ENCODE peak calls at places on chromosomes 3 and 15, in ten cellular contexts. G is CD8-positive, alpha-beta T cell; I is type B pancreatic cell; Q is GM12878; R is activated CD8-positive, alpha-beta memory T cell treated with anti-CD3 and anti-CD28 coated beads for 48 hours; E is omental fat pad; A is AG08396; P is activated gamma-delta T cell treated with Interleukin-2 at 50 U/mL for 16 hours; Y is HT1080; S is epithelial cell of esophagus. K is an unnamed sample.

GRCh38 chr3:170633573-170633972 is 47.7 kb upstream of the SLC7A14 start:
- DNase-seq in G (no peak), I (no peak), Q (no peak), R (no peak), E (no peak), A (no peak), P (no peak), Y (no peak), S (no peak), K (no peak)

GRCh38 chr15:101309436-101310162 is 14.6 kb upstream of the SNRPA1 start:
- DNase-seq in G (no peak), I (no peak), Q (no peak), R (no peak), E (no peak), A (no peak), P (no peak), Y (no peak), S (no peak), K (peak; percentile 87)

GRCh38 chr15:69609776-69610175 is 157.2 kb downstream of the RPLP1 start:
- DNase-seq in G (no peak), I (no peak), Q (no peak), R (no peak), E (no peak), A (no peak), P (no peak), Y (no peak), S (no peak), K (no peak)

GRCh38 chr3:59873576-59874230 is 823.9 kb upstream of the CFAP20DC start:
- DNase-seq in G (no peak), I (no peak), Q (peak; percentile 12), R (no peak), E (no peak), A (no peak), P (no peak), Y (no peak), S (no peak), K (no peak)

GRCh38 chr15:89333011-89333860 is 1.4 kb downstream of the POLG start:
- DNase-seq in G (no peak), I (no peak), Q (no peak), R (no peak), E (no peak), A (no peak), P (no peak), Y (no peak), S (no peak), K (no peak)

GRCh38 chr3:69838217-69838616 is 99.0 kb downstream of the MITF start:
- DNase-seq in G (no peak), I (no peak), Q (no peak), R (no peak), E (no peak), A (peak; percentile 46), P (no peak), Y (peak; percentile 49), S (peak; percentile 9), K (no peak)

GRCh38 chr3:151319613-151320012 is 3.0 kb upstream of the GPR87 start:
- DNase-seq in G (no peak), I (no peak), Q (no peak), R (no peak), E (no peak), A (no peak), P (no peak), Y (no peak), S (peak; percentile 50), K (no peak)

GRCh38 chr3:57292159-57292894 is at the start of gene ASB14:
- DNase-seq in G (no peak), I (no peak), Q (no peak), R (no peak), E (no peak), A (no peak), P (no peak), Y (no peak), S (no peak), K (no peak)

GRCh38 chr3:14810070-14810732 is 8.6 kb upstream of the FGD5 start:
- DNase-seq in G (no peak), I (no peak), Q (no peak), R (no peak), E (no peak), A (no peak), P (no peak), Y (no peak), S (peak; percentile 17), K (no peak)

GRCh38 chr3:52123106-52123708 is 31.0 kb downstream of the POC1A start:
- DNase-seq in G (peak; percentile 82), I (peak; percentile 83), Q (no peak), R (peak; percentile 33), E (peak; percentile 41), A (peak; percentile 88), P (peak; percentile 70), Y (peak; percentile 66), S (peak; percentile 85), K (no peak)

GRCh38 chr3:99765042-99765942 is 52.4 kb upstream of the CMSS1 start:
- DNase-seq in G (no peak), I (no peak), Q (no peak), R (no peak), E (no peak), A (no peak), P (no peak), Y (no peak), S (no peak), K (no peak)

GRCh38 chr3:150248116-150248864 is 159.8 kb upstream of the TSC22D2 start:
- DNase-seq in G (no peak), I (no peak), Q (no peak), R (no peak), E (no peak), A (peak; percentile 53), P (no peak), Y (peak; percentile 97), S (no peak), K (no peak)

GRCh38 chr3:8579101-8579500 is 65.5 kb downstream of the SSUH2 start:
- DNase-seq in G (no peak), I (no peak), Q (peak; percentile 51), R (no peak), E (no peak), A (no peak), P (no peak), Y (peak; percentile 34), S (no peak), K (no peak)

GRCh38 chr15:88166330-88166993 is 90.1 kb downstream of the NTRK3 start:
- DNase-seq in G (no peak), I (no peak), Q (no peak), R (no peak), E (no peak), A (peak; percentile 12), P (no peak), Y (no peak), S (no peak), K (no peak)

GRCh38 chr3:8660271-8660731 is 15.7 kb upstream of the SSUH2 start:
- DNase-seq in G (no peak), I (no peak), Q (no peak), R (no peak), E (no peak), A (no peak), P (no peak), Y (no peak), S (no peak), K (no peak)

GRCh38 chr3:168467085-168467714 is 371.5 kb upstream of the GOLIM4 start:
- DNase-seq in G (no peak), I (no peak), Q (peak; percentile 21), R (no peak), E (no peak), A (peak; percentile 12), P (no peak), Y (peak; percentile 72), S (peak; percentile 27), K (no peak)

GRCh38 chr15:49169880-49170597 is at the start of gene GALK2:
- DNase-seq in G (peak; percentile 78), I (peak; percentile 83), Q (no peak), R (peak; percentile 53), E (peak; percentile 38), A (peak; percentile 79), P (peak; percentile 73), Y (peak; percentile 88), S (peak; percentile 94), K (no peak)